ENCODE peak calls at places on chromosomes 1 and 21, in nine cellular contexts. I, S, P, Z, G, T, A, R and F are unnamed samples. For H3K36me3, the result is how much of the 10 kb centered on the place peaks cover.

GRCh38 chr1:53343831-53344668 is 16.2 kb upstream of the LRP8 start:
- DNase-seq in G (no peak), T (peak), R (peak), P (peak), Z (no peak), I (no peak), S (no peak), A (no peak), F (no peak)

GRCh38 chr1:200240655-200241054 is 169.2 kb downstream of the ZNF281 start:
- DNase-seq in Z (no peak), I (peak), T (no peak), R (no peak), S (no peak), A (no peak), G (no peak), P (no peak), F (no peak)

GRCh38 chr1:152018537-152018936 is 18.3 kb downstream of the S100A11 start:
- DNase-seq in T (no peak), G (no peak), A (peak), I (peak), S (no peak), Z (no peak), P (no peak), R (no peak), F (no peak)

GRCh38 chr1:46489169-46489637 is 433 bp upstream of the DMBX1 start:
- DNase-seq in P (peak), S (no peak), I (no peak), G (no peak), Z (no peak), T (no peak), R (peak), A (no peak), F (no peak)

GRCh38 chr21:30044447-30045064 is 104.8 kb upstream of the GRIK1 start:
- DNase-seq in R (peak), G (peak), S (peak), I (peak), T (no peak), A (no peak), P (peak), Z (no peak), F (peak)

GRCh38 chr1:155940993-155941844 is at the start of gene RXFP4:
- DNase-seq in P (no peak), Z (no peak), T (no peak), R (no peak), A (peak), S (peak), G (no peak), I (peak), F (no peak)

GRCh38 chr1:181504294-181505115 is 21.2 kb downstream of the CACNA1E start:
- DNase-seq in Z (no peak), G (peak), P (peak), T (no peak), S (no peak), I (no peak), A (peak), R (peak), F (no peak)

GRCh38 chr1:111743679-111744101 is 4.5 kb upstream of the INKA2 start:
- DNase-seq in G (peak), Z (peak), R (peak), T (no peak), A (no peak), P (no peak), S (no peak), I (peak), F (no peak)

GRCh38 chr1:43980255-43981134 is 1.5 kb downstream of the B4GALT2 start:
- DNase-seq in I (no peak), R (no peak), Z (no peak), A (no peak), S (peak), G (no peak), T (no peak), P (no peak), F (no peak)

GRCh38 chr1:95284420-95284819 is 50.4 kb downstream of the RWDD3 start:
- DNase-seq in Z (no peak), G (no peak), T (no peak), P (no peak), A (no peak), S (no peak), R (no peak), I (no peak), F (no peak)

GRCh38 chr1:219676012-219676770 is 63.3 kb upstream of the ZC3H11B start:
- DNase-seq in R (no peak), T (no peak), G (peak), Z (no peak), A (no peak), S (peak), P (no peak), I (no peak), F (no peak)

GRCh38 chr1:201659576-201659975 is 120.6 kb downstream of the NAV1 start:
- DNase-seq in R (no peak), G (no peak), A (no peak), P (no peak), I (no peak), Z (no peak), S (no peak), T (no peak), F (no peak)

GRCh38 chr1:200907611-200908097 is 13.0 kb downstream of the INAVA start:
- DNase-seq in I (no peak), Z (no peak), T (no peak), P (peak), R (no peak), A (no peak), S (peak), G (no peak), F (no peak)

GRCh38 chr1:43317817-43318471 is 17.2 kb downstream of the TIE1 start:
- DNase-seq in S (no peak), R (no peak), G (no peak), I (no peak), P (no peak), Z (no peak), T (no peak), A (peak), F (no peak)

GRCh38 chr1:77280962-77281361 is 857 bp upstream of the AK5 start:
- DNase-seq in T (no peak), Z (no peak), G (no peak), A (no peak), I (no peak), R (no peak), S (no peak), P (no peak), F (no peak)

GRCh38 chr1:77282866-77283539 is 1.2 kb downstream of the AK5 start:
- DNase-seq in T (no peak), Z (no peak), S (no peak), P (no peak), A (no peak), G (no peak), I (peak), R (peak), F (no peak)

GRCh38 chr1:77281491-77282186 is at the start of gene AK5:
- DNase-seq in A (peak), G (no peak), S (peak), I (peak), P (peak), R (peak), Z (peak), T (peak), F (peak)

GRCh38 chr1:77282187-77282865 is 507 bp downstream of the AK5 start:
- DNase-seq in R (peak), Z (no peak), I (peak), T (peak), P (peak), S (no peak), G (no peak), A (peak), F (peak)

DNA sequence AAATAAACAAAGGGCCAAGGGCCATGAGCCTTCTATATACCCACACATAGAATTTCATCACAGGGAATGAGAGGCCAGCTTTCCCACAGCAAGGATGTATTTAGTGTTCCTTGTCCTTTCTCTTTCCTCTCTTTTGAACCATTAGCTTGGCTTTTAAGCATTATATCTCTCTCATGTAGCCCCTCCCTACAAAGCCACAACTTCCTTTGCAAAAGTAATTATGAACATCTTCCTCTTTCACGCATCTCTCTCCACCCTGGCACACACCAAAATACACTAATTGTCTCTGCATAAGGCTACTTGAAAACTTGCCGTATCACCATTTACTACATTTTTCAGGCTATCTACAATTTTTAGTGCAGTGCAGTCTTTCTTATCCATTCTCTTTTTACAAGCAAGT is 1.9 kb upstream of the AK5 start:
- DNase-seq in P (no peak), T (no peak), R (no peak), Z (no peak), I (no peak), G (no peak), A (no peak), S (no peak), F (no peak)
- H3K36me3 ChIP-seq in P (under half), T (under half), R (under half), Z (under half), I (under half), G (under half), A (under half), S (under half), F (under half)

GRCh38 chr1:19888112-19888511 is 5.9 kb downstream of the OTUD3 start:
- DNase-seq in I (peak), R (no peak), A (no peak), T (no peak), G (no peak), P (no peak), Z (no peak), S (no peak), F (no peak)

GRCh38 chr1:19892129-19892528 is 9.9 kb downstream of the OTUD3 start:
- DNase-seq in G (no peak), T (no peak), S (peak), I (no peak), Z (no peak), P (no peak), R (no peak), A (no peak), F (no peak)

GRCh38 chr1:19892628-19893168 is 10.5 kb downstream of the OTUD3 start:
- DNase-seq in T (no peak), S (no peak), A (no peak), R (no peak), P (no peak), G (no peak), I (peak), Z (no peak), F (no peak)

GRCh38 chr1:19885821-19886220 is 3.6 kb downstream of the OTUD3 start:
- DNase-seq in P (no peak), A (no peak), T (no peak), I (no peak), S (peak), G (no peak), R (no peak), Z (no peak), F (no peak)

DNA sequence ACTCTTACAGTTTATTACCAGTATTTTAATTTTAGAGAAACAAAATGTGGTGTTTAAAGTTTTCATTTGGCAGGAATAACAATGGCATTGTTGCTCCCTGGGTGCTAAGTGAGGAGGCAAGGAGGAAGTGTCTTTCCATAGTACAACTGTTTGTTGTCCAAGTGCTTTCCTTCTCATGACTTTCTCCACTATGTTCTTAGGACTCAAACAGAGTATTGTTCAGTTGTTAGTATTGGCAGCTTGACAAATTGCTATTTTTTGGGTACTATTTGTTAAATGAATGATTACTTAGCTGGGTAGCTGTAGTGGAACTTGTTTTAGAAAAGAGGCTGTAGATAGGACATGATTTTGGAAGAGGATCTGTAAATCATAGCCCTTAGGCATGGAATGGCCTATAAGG is 7.5 kb downstream of the OTUD3 start:
- DNase-seq in A (no peak), T (no peak), P (no peak), R (no peak), I (peak), G (no peak), Z (no peak), S (no peak), F (no peak)
- H3K36me3 ChIP-seq in A (half or more), T (under half), P (under half), R (under half), I (under half), G (under half), Z (under half), S (under half), F (half or more)

DNA sequence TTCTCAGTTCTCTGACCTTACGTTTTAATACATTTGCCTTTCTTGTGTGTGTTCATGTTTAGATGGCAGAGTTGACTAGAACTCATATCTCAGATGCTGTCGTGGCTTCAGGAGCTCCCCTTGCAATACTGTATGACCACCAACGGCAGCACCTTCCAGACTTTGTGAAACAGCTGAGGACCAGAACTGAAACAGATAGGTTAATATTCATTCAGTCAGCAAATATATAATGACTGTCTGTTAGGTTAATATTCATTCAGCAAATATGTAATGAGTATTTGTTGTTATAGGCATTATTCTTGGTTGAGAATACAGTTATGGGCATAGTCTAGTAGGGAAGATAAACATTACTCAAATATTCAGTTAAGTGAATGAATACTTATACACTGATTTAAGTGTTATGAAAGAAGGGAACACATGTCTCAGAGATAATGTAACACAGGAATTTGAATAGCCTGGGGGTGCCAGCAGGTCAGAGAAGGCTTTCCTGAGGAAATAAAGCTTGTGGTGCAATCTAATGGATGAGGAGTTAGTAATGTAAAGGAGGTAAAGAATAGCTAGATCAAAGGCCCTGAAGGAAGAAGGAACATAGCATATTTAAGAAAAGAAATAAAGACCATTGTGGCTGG is 88.5 kb downstream of the CEP350 start:
- DNase-seq in Z (no peak), A (no peak), T (no peak), S (peak), I (peak), P (peak), G (peak), R (no peak), F (no peak)
- H3K36me3 ChIP-seq in Z (half or more), A (half or more), T (under half), S (under half), I (under half), P (under half), G (under half), R (under half), F (half or more)

DNA sequence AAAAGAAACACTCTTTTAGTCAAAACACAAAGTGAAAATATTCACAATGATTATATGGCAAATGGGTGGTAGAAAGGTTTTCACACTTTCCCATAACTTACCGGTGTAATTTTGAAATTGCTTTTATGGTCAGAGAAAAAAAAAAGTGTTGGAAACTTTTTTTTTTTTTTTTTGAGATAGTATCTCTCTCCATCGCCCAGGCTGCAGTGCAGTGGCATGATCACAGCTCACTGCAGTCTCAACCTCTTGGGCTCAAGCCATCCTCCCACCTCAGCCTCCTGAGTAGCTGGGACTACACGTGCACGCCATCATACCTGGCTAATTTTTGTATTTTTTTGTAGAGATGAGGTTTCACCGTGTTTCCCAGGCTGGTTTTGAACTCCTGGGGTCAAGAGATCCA is 3.3 kb downstream of the IFNGR2 start:
- DNase-seq in P (no peak), A (no peak), T (no peak), I (no peak), Z (no peak), R (no peak), S (no peak), G (no peak), F (no peak)
- H3K36me3 ChIP-seq in P (under half), A (under half), T (under half), I (under half), Z (under half), R (under half), S (under half), G (under half), F (half or more)